ENCODE peak calls at places on chromosomes 4 and X, in four cellular contexts. V is GM23338, Z is tibial nerve, Y is hepatocyte. G is an unnamed sample.
A peak's percentile ranks its signal among the peaks of the same experiment; 100 is the strongest.

GRCh38 chrX:154603438-154604430 is 15.3 kb downstream of the CTAG1B start:
- DNase-seq in Z (no peak), Y (peak; percentile 23), V (no peak), G (no peak)

GRCh38 chrX:16643160-16643559 is 6.8 kb upstream of the S100G start:
- DNase-seq in V (peak; percentile 21), Y (no peak), Z (no peak), G (no peak)

GRCh38 chr4:82500106-82500738 is 61.6 kb downstream of the TMEM150C start:
- DNase-seq in Z (no peak), V (no peak), Y (no peak), G (no peak)

GRCh38 chrX:110056419-110056818 is 53.5 kb downstream of the TMEM164 start:
- DNase-seq in V (no peak), Y (no peak), Z (no peak), G (no peak)

GRCh38 chr4:44740201-44740600 is 13.8 kb upstream of the GNPDA2 start:
- DNase-seq in V (no peak), Y (no peak), Z (no peak), G (no peak)

GRCh38 chrX:110103344-110103743 is 100.4 kb downstream of the TMEM164 start:
- DNase-seq in Y (no peak), V (no peak), Z (no peak), G (no peak)

GRCh38 chrX:26445288-26445687 is 229.3 kb downstream of the MAGEB5 start:
- DNase-seq in Y (no peak), V (no peak), Z (no peak), G (no peak)

GRCh38 chr4:181416966-181417365 is 826.2 kb upstream of the TENM3 start:
- DNase-seq in V (no peak), Z (no peak), Y (no peak), G (no peak)

GRCh38 chr4:156734965-156735895 is 236.4 kb downstream of the PDGFC start:
- DNase-seq in Z (no peak), Y (no peak), V (no peak), G (no peak)

GRCh38 chr4:131091896-131092295 is 1995.9 kb downstream of the C4orf33 start:
- DNase-seq in Z (no peak), Y (peak; percentile 53), V (peak; percentile 74), G (peak; percentile 19)

GRCh38 chr4:122661176-122661575 is 40.3 kb upstream of the IL21 start:
- DNase-seq in Y (no peak), Z (no peak), V (no peak), G (no peak)

GRCh38 chrX:47523297-47523696 is 37.7 kb upstream of the ARAF start:
- DNase-seq in V (peak; percentile 72), Y (peak; percentile 83), Z (peak; percentile 56), G (peak; percentile 17)

GRCh38 chr4:4248885-4249203 is 821 bp upstream of the TMEM128 start:
- DNase-seq in Z (no peak), V (no peak), Y (no peak), G (peak; percentile 9)

GRCh38 chr4:53307210-53307609 is 58.7 kb downstream of the SCFD2 start:
- DNase-seq in V (no peak), Z (no peak), Y (no peak), G (no peak)

DNA sequence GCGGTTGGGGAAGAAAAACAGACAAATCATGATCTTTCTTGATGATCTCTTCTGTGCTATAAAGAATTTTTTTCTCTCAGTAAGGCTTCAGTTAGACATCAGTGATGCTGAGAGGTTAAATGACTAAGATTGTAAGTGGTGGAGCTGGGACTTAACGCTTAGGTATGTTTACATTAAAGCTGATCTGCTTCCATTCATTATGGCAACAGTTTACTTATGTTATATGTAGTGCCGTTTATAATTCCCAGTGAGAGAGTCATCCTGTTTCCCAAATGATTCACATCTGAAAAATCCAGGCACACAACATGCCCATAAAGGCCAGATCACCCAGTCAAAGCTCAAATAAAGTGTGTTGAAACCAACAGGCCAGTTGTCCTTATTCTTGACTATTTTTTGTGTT is 50.1 kb downstream of the CENPVL3 start:
- DNase-seq in Z (no peak), V (no peak), Y (no peak), G (no peak)
- H3K27ac ChIP-seq in Z (no peak overlapping the region), V (no peak overlapping the region), Y (no peak overlapping the region), G (no peak overlapping the region)

GRCh38 chr4:89175611-89176010 is 64.3 kb downstream of the TIGD2 start:
- DNase-seq in Z (no peak), V (no peak), Y (no peak), G (no peak)

GRCh38 chr4:89174784-89175183 is 63.5 kb downstream of the TIGD2 start:
- DNase-seq in V (no peak), Y (no peak), Z (no peak), G (no peak)

GRCh38 chr4:89171176-89171575 is 59.8 kb downstream of the TIGD2 start:
- DNase-seq in Z (no peak), V (no peak), Y (no peak), G (no peak)

GRCh38 chr4:89173336-89174090 is 62.2 kb downstream of the TIGD2 start:
- DNase-seq in Y (no peak), V (no peak), Z (no peak), G (no peak)

GRCh38 chr4:89172865-89173264 is 61.5 kb downstream of the TIGD2 start:
- DNase-seq in Z (no peak), V (peak; percentile 62), Y (no peak), G (peak; percentile 7)
- H3K27ac ChIP-seq in Z (no peak overlapping the region), V (no peak overlapping the region), Y (no peak overlapping the region), G (no peak overlapping the region)

GRCh38 chr4:184848510-184848909 is 22.7 kb upstream of the ACSL1 start:
- DNase-seq in V (no peak), Y (no peak), Z (peak; percentile 34), G (no peak)
- H3K27ac ChIP-seq in V (no peak overlapping the region), Y (no peak overlapping the region), Z (no peak overlapping the region), G (no peak overlapping the region)

GRCh38 chrX:54496517-54496852 is 451 bp upstream of the FGD1 start:
- DNase-seq in Z (no peak), V (no peak), Y (no peak), G (no peak)

GRCh38 chrX:54494166-54494969 is 1.7 kb downstream of the FGD1 start:
- DNase-seq in Y (no peak), Z (no peak), V (no peak), G (no peak)

GRCh38 chrX:54495814-54496516 is at the start of gene FGD1:
- DNase-seq in Y (peak; percentile 83), V (peak; percentile 79), Z (peak; percentile 38), G (no peak)

GRCh38 chrX:54494970-54495813 is 842 bp downstream of the FGD1 start:
- DNase-seq in Y (peak; percentile 45), Z (no peak), V (peak; percentile 24), G (no peak)

GRCh38 chrX:54496936-54497335 is 902 bp upstream of the FGD1 start:
- DNase-seq in Z (no peak), Y (no peak), V (no peak), G (no peak)
- H3K27ac ChIP-seq in Z (no peak overlapping the region), Y (peak overlapping the region; percentile 80), V (peak overlapping the region; percentile 84), G (no peak overlapping the region)

DNA sequence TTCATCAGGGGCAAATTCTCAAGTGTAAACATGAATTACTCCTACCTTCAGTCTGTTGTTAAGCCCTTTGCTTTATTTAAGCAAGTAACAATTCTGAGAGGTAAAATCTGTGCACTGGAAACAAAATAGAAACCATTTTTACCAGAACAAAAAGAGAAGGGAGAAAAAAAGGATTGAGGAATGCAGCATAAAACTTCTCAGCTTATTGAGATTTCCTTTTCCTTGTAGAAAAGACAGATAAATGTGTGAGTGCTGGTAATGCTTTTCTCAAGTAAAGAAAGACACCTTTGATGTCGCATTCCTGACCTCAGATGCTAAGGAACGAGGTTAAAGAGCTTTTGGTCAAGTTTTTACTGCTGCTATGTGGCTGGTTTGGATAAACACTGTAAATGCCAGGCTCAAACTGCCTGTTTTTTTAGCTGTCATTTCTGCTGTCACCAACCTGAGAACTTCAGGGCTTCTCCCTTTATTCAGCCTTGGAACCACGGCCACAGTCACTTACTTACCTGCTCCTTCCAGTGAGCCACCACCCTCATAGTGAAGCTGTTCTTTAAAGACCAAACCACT is 153.0 kb upstream of the ANK2 start:
- DNase-seq in Z (no peak), Y (no peak), V (peak; percentile 48), G (no peak)
- H3K27ac ChIP-seq in Z (peak overlapping the region; percentile 73), Y (peak overlapping the region; percentile 61), V (peak overlapping the region; percentile 29), G (no peak overlapping the region)